ENCODE peak calls at places on chromosomes 7 and 10, in five cellular contexts. S is A549, Y is uterus, L is HCT116, J is spleen. D is an unnamed sample. For H3K9me3, the result is how much of the 10 kb centered on the place peaks cover.

GRCh38 chr7:68619476-68619875 is 978.8 kb upstream of the AUTS2 start:
- DNase-seq in S (no peak), Y (no peak), L (no peak), J (no peak), D (no peak)

GRCh38 chr10:34918060-34918840 is 103.2 kb upstream of the PARD3 start:
- DNase-seq in S (no peak), Y (no peak), L (no peak), J (peak), D (no peak)

GRCh38 chr10:132712698-132713232 is 73.2 kb downstream of the NKX6-2 start:
- DNase-seq in S (no peak), Y (no peak), L (no peak), J (peak), D (no peak)

GRCh38 chr10:62805139-62806092 is 896 bp downstream of the ADO start:
- DNase-seq in S (peak), Y (peak), L (no peak), J (peak), D (no peak)

GRCh38 chr7:50185188-50185587 is 92.1 kb upstream of the ZPBP start:
- DNase-seq in S (no peak), Y (no peak), L (no peak), J (no peak), D (no peak)

GRCh38 chr7:134284952-134285351 is 31.8 kb downstream of the SLC35B4 start:
- DNase-seq in S (no peak), Y (no peak), L (no peak), J (no peak), D (no peak)

GRCh38 chr7:120185940-120186682 is 86.9 kb upstream of the KCND2 start:
- DNase-seq in S (no peak), Y (no peak), L (no peak), J (no peak), D (no peak)

GRCh38 chr7:2800923-2801682 is 43.0 kb downstream of the GNA12 start:
- DNase-seq in S (no peak), Y (peak), L (no peak), J (peak), D (no peak)

GRCh38 chr10:26519803-26520202 is 81.7 kb downstream of the APBB1IP start:
- DNase-seq in S (no peak), Y (no peak), L (no peak), J (no peak), D (no peak)

GRCh38 chr10:86583983-86584382 is 62.4 kb upstream of the WAPL start:
- DNase-seq in S (peak), Y (no peak), L (no peak), J (no peak), D (no peak)

GRCh38 chr7:44769381-44770209 is 20.9 kb downstream of the ZMIZ2 start:
- DNase-seq in S (no peak), Y (no peak), L (no peak), J (no peak), D (no peak)

GRCh38 chr7:150450491-150450992 is at the start of gene GIMAP8:
- DNase-seq in S (no peak), Y (no peak), L (no peak), J (peak), D (no peak)

GRCh38 chr7:80997841-80998240 is 79.0 kb upstream of the SEMA3C start:
- DNase-seq in S (no peak), Y (no peak), L (no peak), J (no peak), D (no peak)

GRCh38 chr10:16986406-16987128 is 143.0 kb downstream of the CUBN start:
- DNase-seq in S (no peak), Y (no peak), L (no peak), J (no peak), D (peak)

GRCh38 chr7:122546496-122546895 is 152.4 kb downstream of the RNF133 start:
- DNase-seq in S (no peak), Y (peak), L (no peak), J (no peak), D (no peak)

GRCh38 chr7:1055084-1055450 is 10.7 kb downstream of the GPR146 start:
- DNase-seq in S (no peak), Y (peak), L (no peak), J (peak), D (peak)

GRCh38 chr10:109037978-109038377 is 885.3 kb downstream of the XPNPEP1 start:
- DNase-seq in S (no peak), Y (no peak), L (no peak), J (no peak), D (no peak)

GRCh38 chr10:24723788-24724380 is at the start of gene ARHGAP21:
- DNase-seq in S (peak), Y (peak), L (no peak), J (peak), D (no peak)

GRCh38 chr7:129865093-129865931 is 87.4 kb downstream of the UBE2H start:
- DNase-seq in S (no peak), Y (no peak), L (no peak), J (no peak), D (no peak)

GRCh38 chr7:45180084-45180986 is 22.7 kb downstream of the RAMP3 start:
- DNase-seq in S (no peak), Y (no peak), L (no peak), J (peak), D (no peak)

GRCh38 chr7:80643336-80643925 is 5.0 kb downstream of the CD36 start:
- DNase-seq in S (no peak), Y (no peak), L (no peak), J (no peak), D (no peak)

GRCh38 chr7:97270280-97270679 is 152.8 kb downstream of the SDHAF3 start:
- DNase-seq in S (no peak), Y (no peak), L (no peak), J (no peak), D (no peak)

GRCh38 chr10:691216-691615 is 1.7 kb upstream of the DIP2C start:
- DNase-seq in S (no peak), Y (no peak), L (no peak), J (no peak), D (no peak)

GRCh38 chr10:119505131-119505551 is 37.4 kb downstream of the RGS10 start:
- DNase-seq in S (no peak), Y (peak), L (no peak), J (no peak), D (no peak)

GRCh38 chr10:49598986-49599385 is 11.1 kb upstream of the SLC18A3 start:
- DNase-seq in S (no peak), Y (no peak), L (no peak), J (no peak), D (no peak)

GRCh38 chr7:143901360-143901709 is 641 bp downstream of the TCAF1 start:
- DNase-seq in S (peak), Y (peak), L (no peak), J (peak), D (no peak)

GRCh38 chr10:49700997-49701396 is 21.5 kb downstream of the C10orf53 start:
- DNase-seq in S (no peak), Y (no peak), L (peak), J (no peak), D (no peak)

GRCh38 chr7:38235606-38236005 is 37.8 kb downstream of the TARP start:
- DNase-seq in S (no peak), Y (no peak), L (no peak), J (no peak), D (no peak)

GRCh38 chr7:45089314-45089891 is 634 bp upstream of the NACAD start:
- DNase-seq in S (peak), Y (peak), L (no peak), J (peak), D (no peak)

GRCh38 chr7:44460325-44460724 is 30.1 kb downstream of the NUDCD3 start:
- DNase-seq in S (no peak), Y (no peak), L (no peak), J (no peak), D (no peak)

GRCh38 chr7:84712326-84712725 is 474.5 kb downstream of the SEMA3D start:
- DNase-seq in S (no peak), Y (no peak), L (no peak), J (no peak), D (no peak)
- TF ChIP-seq CTCF in S (no peak), Y (no peak), L (no peak), J (no peak), D (no peak)

GRCh38 chr7:107850221-107850620 is 40.8 kb upstream of the DLD start:
- DNase-seq in S (no peak), Y (no peak), L (no peak), J (no peak), D (no peak)
- H3K27ac ChIP-seq in S (no peak), Y (no peak), L (no peak), J (no peak), D (no peak)

DNA sequence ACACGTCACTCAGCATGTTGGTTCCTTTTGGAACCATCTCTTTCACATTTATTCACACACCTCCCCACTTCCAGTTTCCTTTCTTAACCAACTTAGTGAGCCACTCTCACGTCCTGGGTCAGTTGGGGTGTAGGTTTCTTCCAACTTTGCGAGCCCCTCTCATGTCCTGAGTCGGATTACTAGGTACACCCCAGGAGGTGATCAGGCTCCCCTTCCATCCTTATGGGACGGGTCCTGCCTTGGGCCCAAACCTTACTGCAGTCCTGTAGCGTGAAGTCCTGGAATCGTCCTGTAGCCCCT is 7.7 kb downstream of the ERV3-1 start:
- DNase-seq in S (no peak), Y (no peak), L (no peak), J (no peak), D (no peak)
- H3K9me3 ChIP-seq in S (half or more), Y (under half), L (under half), J (half or more), D (half or more)

DNA sequence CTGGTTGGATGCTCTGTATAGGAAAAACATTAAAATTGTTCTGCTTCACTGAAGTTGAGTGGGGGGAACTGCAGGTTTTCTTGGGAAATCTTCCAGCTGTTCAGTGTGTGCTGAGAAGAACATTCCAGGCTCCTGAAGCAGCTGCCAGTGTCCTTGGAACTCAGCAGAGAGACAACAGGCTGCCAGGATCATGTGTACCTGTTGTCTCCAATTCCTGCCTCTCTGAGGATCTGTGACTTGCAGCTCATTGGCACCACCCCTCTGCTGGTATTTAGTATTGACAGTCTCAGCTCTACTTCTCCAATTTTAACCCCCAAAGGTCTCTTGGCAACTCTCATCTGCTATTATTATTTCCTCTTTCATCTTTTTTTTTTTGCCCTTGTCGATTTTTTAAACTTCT is 42.3 kb upstream of the PRKG1 start:
- DNase-seq in S (no peak), Y (no peak), L (no peak), J (no peak), D (no peak)
- TF ChIP-seq CTCF in S (no peak), Y (no peak), L (no peak), J (no peak), D (no peak)

GRCh38 chr7:19405546-19405945 is 260.3 kb upstream of the FERD3L start:
- DNase-seq in S (no peak), Y (no peak), L (no peak), J (no peak), D (no peak)
- H3K27ac ChIP-seq in S (peak), Y (no peak), L (no peak), J (no peak), D (peak)

DNA sequence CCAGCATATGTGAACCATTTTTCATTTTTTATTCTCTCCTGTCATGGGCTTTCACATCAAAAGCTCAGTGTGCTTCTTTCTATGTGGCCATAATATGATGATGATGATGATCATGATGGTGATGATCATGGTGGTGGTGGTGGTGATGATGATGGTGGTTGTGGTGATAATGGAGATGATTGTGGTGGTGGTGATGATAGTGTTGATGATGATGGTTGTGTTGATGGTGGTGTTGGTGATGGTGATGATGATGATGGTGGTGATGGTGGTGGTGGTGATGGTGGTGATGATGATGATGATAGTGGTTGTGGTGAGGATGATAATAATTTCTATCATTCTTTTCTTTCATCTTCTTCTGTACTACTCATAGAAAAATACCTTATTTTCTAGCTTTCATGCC is 413.1 kb upstream of the VSTM2A start:
- DNase-seq in S (no peak), Y (no peak), L (no peak), J (no peak), D (no peak)
- H3K9me3 ChIP-seq in S (under half), Y (under half), L (under half), J (under half), D (under half)